ENCODE peak calls at places on chromosomes 7 and 10, in five cellular contexts. O is NCI-H69, D is ELF-1, E is prostate gland, X is NCI-H1930. J is an unnamed sample.

GRCh38 chr7:2461268-2462026 is 14.8 kb downstream of the GRIFIN start:
- DNase-seq in D (no peak), X (no peak), O (no peak), E (no peak), J (no peak)

GRCh38 chr10:77361846-77362245 is 275.8 kb downstream of the KCNMA1 start:
- DNase-seq in E (no peak), D (no peak), X (no peak), O (no peak), J (no peak)

GRCh38 chr7:76303057-76303828 is 770 bp downstream of the HSPB1 start:
- DNase-seq in X (peak), O (peak), E (peak), D (peak), J (peak)

GRCh38 chr10:28302012-28302667 is 724 bp downstream of the MPP7 start:
- DNase-seq in O (peak), D (no peak), E (peak), X (no peak), J (peak)

GRCh38 chr10:86711237-86711956 is 43.1 kb downstream of the LDB3 start:
- DNase-seq in X (peak), D (peak), E (peak), O (peak), J (peak)

GRCh38 chr7:36749282-36749960 is 25.1 kb upstream of the AOAH start:
- DNase-seq in O (no peak), E (no peak), X (no peak), D (no peak), J (peak)

GRCh38 chr10:14560794-14561765 is 213.6 kb downstream of the FAM107B start:
- DNase-seq in D (no peak), E (no peak), O (no peak), X (no peak), J (no peak)

GRCh38 chr7:78224923-78225322 is 426.4 kb downstream of the PHTF2 start:
- DNase-seq in E (no peak), O (no peak), D (no peak), X (no peak), J (no peak)

GRCh38 chr7:130491841-130492518 is at the start of gene MEST:
- DNase-seq in O (peak), X (no peak), E (peak), D (peak), J (peak)

GRCh38 chr10:128064615-128065580 is 61.3 kb downstream of the MKI67 start:
- DNase-seq in X (no peak), E (no peak), D (no peak), O (no peak), J (peak)

GRCh38 chr10:70255329-70256299 is 22.4 kb upstream of the PPA1 start:
- DNase-seq in E (peak), D (peak), O (no peak), X (no peak), J (no peak)

GRCh38 chr7:9796241-9796640 is 1177.4 kb upstream of the PHF14 start:
- DNase-seq in D (no peak), O (peak), X (no peak), E (no peak), J (no peak)

GRCh38 chr7:131076032-131076431 is 251.6 kb upstream of the MKLN1 start:
- DNase-seq in D (no peak), X (no peak), O (no peak), E (no peak), J (peak)

GRCh38 chr7:17632401-17632800 is 307.9 kb downstream of the SNX13 start:
- DNase-seq in D (no peak), X (no peak), O (no peak), E (no peak), J (no peak)

GRCh38 chr10:102222798-102223197 is 3.3 kb upstream of the ELOVL3 start:
- DNase-seq in E (no peak), O (no peak), X (no peak), D (no peak), J (no peak)

GRCh38 chr10:120702032-120702431 is 149.1 kb upstream of the WDR11 start:
- DNase-seq in X (no peak), D (no peak), O (no peak), E (no peak), J (no peak)

GRCh38 chr7:77251519-77251819 is 51.9 kb upstream of the FGL2 start:
- DNase-seq in X (no peak), D (no peak), E (no peak), O (no peak), J (no peak)

GRCh38 chr7:105391429-105391828 is 2.7 kb upstream of the SRPK2 start:
- DNase-seq in D (no peak), O (no peak), X (no peak), E (no peak), J (no peak)

GRCh38 chr7:43314379-43315158 is 202.1 kb downstream of the HECW1 start:
- DNase-seq in X (no peak), D (no peak), O (no peak), E (no peak), J (no peak)

GRCh38 chr10:74593470-74593869 is 232.9 kb upstream of the KAT6B start:
- DNase-seq in O (peak), D (no peak), X (peak), E (peak), J (peak)

GRCh38 chr7:30986738-30987137 is 23.0 kb downstream of the GHRHR start:
- DNase-seq in X (no peak), E (no peak), D (no peak), O (no peak), J (no peak)

GRCh38 chr10:72043016-72043834 is 45.1 kb downstream of the SPOCK2 start:
- DNase-seq in X (no peak), E (no peak), D (peak), O (no peak), J (peak)

GRCh38 chr7:130917669-130918128 is 183.7 kb upstream of the KLF14 start:
- DNase-seq in O (no peak), E (no peak), D (no peak), X (no peak), J (no peak)

GRCh38 chr10:132630666-132631347 is 93.2 kb downstream of the INPP5A start:
- DNase-seq in O (no peak), E (no peak), X (no peak), D (no peak), J (no peak)

GRCh38 chr7:5450549-5451327 is 27.1 kb upstream of the TNRC18 start:
- DNase-seq in O (peak), D (peak), E (peak), X (peak), J (peak)

GRCh38 chr7:106752345-106752744 is 91.4 kb upstream of the CCDC71L start:
- DNase-seq in O (no peak), E (no peak), D (no peak), X (no peak), J (no peak)

GRCh38 chr7:105189859-105190492 is 176.0 kb downstream of the KMT2E start:
- DNase-seq in X (no peak), E (no peak), D (no peak), O (no peak), J (no peak)

GRCh38 chr10:70053212-70053895 is 708 bp downstream of the MACROH2A2 start:
- DNase-seq in O (peak), X (no peak), D (peak), E (no peak), J (peak)

GRCh38 chr7:77223261-77223660 is 23.6 kb upstream of the FGL2 start:
- DNase-seq in X (no peak), D (no peak), O (no peak), E (no peak), J (no peak)

GRCh38 chr10:30151581-30152389 is 92.4 kb upstream of the JCAD start:
- DNase-seq in D (peak), E (no peak), O (peak), X (no peak), J (peak)

GRCh38 chr10:3639546-3639945 is 145.5 kb downstream of the KLF6 start:
- DNase-seq in O (peak), E (no peak), D (no peak), X (no peak), J (no peak)

GRCh38 chr10:124683816-124684215 is 60.4 kb downstream of the FAM53B start:
- DNase-seq in D (no peak), E (no peak), X (no peak), O (no peak), J (no peak)

GRCh38 chr7:41107330-41107937 is 595.5 kb downstream of the INHBA start:
- DNase-seq in E (peak), X (no peak), D (peak), O (peak), J (peak)

GRCh38 chr7:111392294-111392693 is 170.0 kb downstream of the IMMP2L start:
- DNase-seq in E (no peak), D (no peak), X (no peak), O (no peak), J (no peak)

GRCh38 chr7:42020067-42020466 is 216.9 kb downstream of the GLI3 start:
- DNase-seq in D (no peak), E (no peak), X (no peak), O (no peak), J (no peak)

GRCh38 chr10:79237801-79238520 is 109.3 kb upstream of the PPIF start:
- DNase-seq in E (no peak), D (peak), O (peak), X (no peak), J (no peak)